ENCODE peak calls at places on chromosomes 1 and 21, in four cellular contexts. Q is HCT116, I is fibroblast of lung, P is GM23338. O is an unnamed sample. For H3K79me2, the result is how much of the 10 kb centered on the place peaks cover.

GRCh38 chr1:190619724-190620123 is 142.1 kb upstream of the BRINP3 start:
- DNase-seq in P (no peak), Q (no peak), I (peak), O (no peak)

GRCh38 chr21:46226920-46227599 is 1.5 kb downstream of the LSS start:
- DNase-seq in I (peak), Q (no peak), P (no peak), O (peak)

GRCh38 chr1:51558375-51558924 is 39.4 kb upstream of the EPS15 start:
- DNase-seq in I (peak), P (peak), Q (no peak), O (no peak)

GRCh38 chr1:114668373-114668772 is 1.5 kb downstream of the DENND2C start:
- DNase-seq in Q (no peak), P (no peak), I (no peak), O (no peak)

GRCh38 chr1:200353232-200353631 is 56.6 kb downstream of the ZNF281 start:
- DNase-seq in I (no peak), Q (no peak), P (no peak), O (no peak)

GRCh38 chr1:188295157-188295556 is 1466.4 kb downstream of the PLA2G4A start:
- DNase-seq in I (no peak), P (peak), Q (no peak), O (no peak)

GRCh38 chr21:39568380-39568779 is 44.4 kb upstream of the B3GALT5 start:
- DNase-seq in I (no peak), P (no peak), Q (no peak), O (no peak)

GRCh38 chr1:199742547-199742946 is 285.0 kb upstream of the NR5A2 start:
- DNase-seq in P (no peak), I (peak), Q (peak), O (no peak)

GRCh38 chr1:24201941-24202440 is 14.9 kb upstream of the IFNLR1 start:
- DNase-seq in Q (peak), P (peak), I (peak), O (peak)

DNA sequence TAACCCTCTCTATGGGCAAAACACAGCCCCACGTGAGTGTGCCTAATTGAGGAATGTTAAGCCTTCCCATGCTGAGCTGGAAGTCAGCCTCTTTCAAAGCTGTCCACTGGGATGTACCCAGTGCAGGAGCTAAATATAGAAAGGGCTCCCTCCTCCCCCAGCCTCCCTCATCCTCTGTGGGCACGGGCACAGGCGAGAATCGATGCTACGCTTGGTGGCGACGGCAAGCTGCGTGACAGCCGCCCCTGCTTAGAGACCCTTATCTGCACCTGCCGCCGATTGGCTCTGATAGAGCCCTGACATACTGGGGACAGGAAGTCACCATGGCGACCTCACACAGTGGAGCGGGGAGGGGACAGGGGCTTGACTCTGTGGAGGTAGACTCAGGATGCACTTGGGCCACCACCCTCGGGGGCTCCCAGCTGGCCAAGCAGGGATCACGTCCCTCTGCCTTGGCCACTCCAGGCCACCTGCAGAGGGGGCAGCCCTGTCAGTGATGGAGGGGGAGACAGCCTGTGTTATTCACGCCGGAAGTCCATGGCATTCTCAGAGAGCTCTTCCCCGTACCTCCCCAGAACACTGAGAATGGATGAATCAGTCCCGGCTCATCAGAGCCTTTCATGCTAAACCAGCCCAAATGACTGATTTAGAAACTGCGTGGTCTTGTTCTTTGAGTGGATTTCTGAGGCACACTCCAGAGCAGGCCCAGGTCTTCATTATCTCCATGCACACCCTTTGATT is 84.8 kb downstream of the KCND3 start:
- DNase-seq in I (peak), P (peak), Q (no peak), O (no peak)
- H3K79me2 ChIP-seq in I (under half), P (under half), Q (under half), O (under half)

DNA sequence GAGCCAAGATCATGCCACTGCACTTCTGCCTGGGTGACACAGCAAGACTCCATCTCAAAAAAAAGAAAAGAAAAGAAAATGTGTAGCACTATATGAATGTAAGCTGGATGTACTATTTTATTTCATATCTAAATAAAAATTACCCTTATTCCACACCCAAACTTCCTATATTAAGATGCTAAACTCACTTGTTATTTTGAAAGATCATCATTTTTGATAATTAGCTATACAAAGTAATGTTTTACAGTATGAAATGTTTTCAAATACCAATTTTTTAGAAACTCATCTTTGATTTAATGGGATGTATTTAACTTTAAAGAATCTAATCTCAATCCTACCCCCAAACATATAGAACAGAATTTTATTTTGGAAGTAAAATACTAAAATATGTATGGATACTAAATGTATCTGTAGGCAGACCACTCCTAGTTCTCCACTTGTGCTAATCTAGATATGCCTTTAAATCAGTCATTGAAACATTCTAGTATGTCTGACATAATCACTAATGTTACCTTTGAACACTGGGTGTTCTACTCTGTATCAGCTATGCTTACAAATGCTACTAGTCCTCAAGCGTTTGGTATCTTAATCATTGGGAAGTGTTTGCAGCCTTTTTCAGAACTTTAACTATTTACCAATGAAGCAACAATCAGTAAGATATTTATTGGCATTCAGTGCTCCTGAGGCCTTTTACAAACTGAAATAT is 12.9 kb downstream of the MIER1 start:
- DNase-seq in P (no peak), Q (no peak), I (no peak), O (no peak)
- H3K79me2 ChIP-seq in P (half or more), Q (half or more), I (half or more), O (half or more)

GRCh38 chr1:54052470-54052933 is 502 bp downstream of the TMEM59 start:
- DNase-seq in P (peak), Q (no peak), I (peak), O (peak)
- H3K79me2 ChIP-seq in P (half or more), Q (under half), I (under half), O (half or more)

GRCh38 chr1:8426996-8427395 is 109.1 kb downstream of the SLC45A1 start:
- DNase-seq in I (no peak), P (no peak), Q (no peak), O (no peak)

GRCh38 chr1:8425781-8426161 is 107.9 kb downstream of the SLC45A1 start:
- DNase-seq in Q (no peak), P (no peak), I (no peak), O (no peak)

GRCh38 chr1:8427986-8428385 is 110.1 kb downstream of the SLC45A1 start:
- DNase-seq in P (no peak), Q (no peak), I (no peak), O (peak)

GRCh38 chr1:8428441-8428840 is 110.5 kb downstream of the SLC45A1 start:
- DNase-seq in Q (no peak), P (no peak), I (no peak), O (peak)

DNA sequence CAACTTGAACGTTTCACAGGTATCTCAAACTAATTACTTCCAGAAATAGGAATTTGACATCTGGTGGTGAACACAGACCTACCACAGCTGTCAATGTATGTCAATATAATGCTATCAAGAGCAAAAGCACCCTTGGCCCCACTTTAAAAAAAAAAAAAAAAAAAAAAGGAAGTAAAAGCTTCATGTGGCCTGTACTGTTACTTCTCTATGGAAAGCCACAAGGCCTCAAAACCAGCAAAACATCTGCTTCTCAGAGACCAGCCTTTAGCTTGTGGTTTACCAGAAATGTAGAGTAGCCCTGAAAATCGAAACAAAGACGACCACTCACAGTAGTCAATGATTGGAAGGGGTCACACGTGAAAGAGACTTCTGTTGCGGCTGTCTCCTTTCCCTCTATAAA is 109.6 kb downstream of the SLC45A1 start:
- DNase-seq in Q (no peak), I (no peak), P (no peak), O (peak)
- H3K79me2 ChIP-seq in Q (under half), I (under half), P (under half), O (under half)

GRCh38 chr1:15058261-15058660 is 95.3 kb upstream of the TMEM51 start:
- DNase-seq in Q (no peak), P (no peak), I (no peak), O (no peak)
- H3K79me2 ChIP-seq in Q (under half), P (under half), I (under half), O (under half)

DNA sequence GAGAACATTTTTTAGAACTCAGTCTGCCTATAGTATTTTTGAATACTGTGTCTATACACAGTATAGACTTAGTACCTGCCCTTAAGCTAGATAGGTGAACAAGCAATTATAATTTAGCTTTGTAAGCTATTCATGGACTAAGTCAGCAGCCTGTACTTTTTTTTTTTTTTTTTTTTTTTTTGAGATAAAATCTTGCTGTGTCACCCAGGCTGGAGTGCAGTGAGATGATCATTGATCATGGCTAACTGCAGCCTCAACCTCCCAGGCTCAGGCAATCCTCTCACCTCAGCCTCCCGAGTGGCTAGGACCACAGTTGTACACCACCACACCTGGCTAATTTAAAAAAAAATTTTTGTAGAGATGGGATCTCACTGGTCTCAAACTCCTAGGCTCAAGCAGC is 17.2 kb downstream of the ITSN1 start:
- DNase-seq in I (no peak), P (no peak), Q (no peak), O (no peak)
- H3K79me2 ChIP-seq in I (under half), P (half or more), Q (half or more), O (under half)

O was measured in Karpas-422.